ENCODE peak calls at places on chromosomes 7 and 10, in six cellular contexts. K, F, C, I, J and X are unnamed samples.

GRCh38 chr7:99794585-99795502 is 10.9 kb upstream of the CYP3A4 start:
- DNase-seq in K (no peak), F (no peak), C (no peak), I (no peak), J (no peak), X (no peak)

GRCh38 chr7:94761451-94761850 is 105.5 kb upstream of the SGCE start:
- DNase-seq in K (no peak), F (no peak), C (no peak), I (no peak), J (no peak), X (no peak)

GRCh38 chr10:131901181-131901829 is 497 bp downstream of the PPP2R2D start:
- DNase-seq in K (peak; percentile 75), F (no peak), C (no peak), I (peak; percentile 46), J (peak; percentile 53), X (peak; percentile 59)

GRCh38 chr7:123220396-123220795 is 20.6 kb upstream of the SLC13A1 start:
- DNase-seq in K (no peak), F (no peak), C (no peak), I (no peak), J (no peak), X (no peak)

GRCh38 chr7:155066417-155066950 is 3.6 kb upstream of the HTR5A start:
- DNase-seq in K (no peak), F (peak; percentile 53), C (no peak), I (no peak), J (no peak), X (no peak)

GRCh38 chr7:107467972-107468371 is 1.9 kb upstream of the GPR22 start:
- DNase-seq in K (no peak), F (no peak), C (no peak), I (no peak), J (no peak), X (no peak)

GRCh38 chr7:106693659-106694353 is 32.8 kb upstream of the CCDC71L start:
- DNase-seq in K (no peak), F (no peak), C (no peak), I (no peak), J (no peak), X (no peak)

GRCh38 chr7:26329520-26330269 is 38.0 kb downstream of the SNX10 start:
- DNase-seq in K (no peak), F (no peak), C (no peak), I (peak; percentile 35), J (no peak), X (no peak)

GRCh38 chr10:96618648-96619047 is 31.8 kb upstream of the TM9SF3 start:
- DNase-seq in K (peak; percentile 50), F (no peak), C (peak; percentile 59), I (no peak), J (no peak), X (no peak)

GRCh38 chr10:118800920-118801319 is 46.1 kb upstream of the CACUL1 start:
- DNase-seq in K (no peak), F (no peak), C (peak; percentile 46), I (no peak), J (no peak), X (no peak)

GRCh38 chr10:103042129-103042528 is 124.0 kb downstream of the CNNM2 start:
- DNase-seq in K (peak; percentile 84), F (no peak), C (no peak), I (no peak), J (no peak), X (no peak)

GRCh38 chr7:156460861-156461632 is 179.5 kb upstream of the RNF32 start:
- DNase-seq in K (no peak), F (no peak), C (no peak), I (no peak), J (no peak), X (no peak)

GRCh38 chr7:159020987-159021386 is 123.7 kb downstream of the VIPR2 start:
- DNase-seq in K (peak; percentile 91), F (no peak), C (no peak), I (no peak), J (no peak), X (peak; percentile 40)

GRCh38 chr7:33733865-33734650 is 171.3 kb upstream of the BMPER start:
- DNase-seq in K (peak; percentile 58), F (no peak), C (no peak), I (no peak), J (no peak), X (no peak)

GRCh38 chr10:24196426-24197039 is 12.4 kb upstream of the KIAA1217 start:
- DNase-seq in K (peak; percentile 94), F (peak; percentile 27), C (peak; percentile 70), I (peak; percentile 74), J (peak; percentile 61), X (peak; percentile 86)

GRCh38 chr10:95423327-95424005 is 132.7 kb upstream of the PDLIM1 start:
- DNase-seq in K (no peak), F (no peak), C (no peak), I (no peak), J (no peak), X (no peak)

GRCh38 chr10:97341416-97341815 is 6.9 kb upstream of the FRAT2 start:
- DNase-seq in K (no peak), F (no peak), C (no peak), I (no peak), J (no peak), X (no peak)

GRCh38 chr7:155764432-155764798 is 47.8 kb downstream of the SHH start:
- DNase-seq in K (no peak), F (no peak), C (peak; percentile 30), I (peak; percentile 46), J (peak; percentile 32), X (peak; percentile 49)

GRCh38 chr10:128846927-128847326 is 620.1 kb upstream of the MGMT start:
- DNase-seq in K (no peak), F (no peak), C (no peak), I (no peak), J (no peak), X (no peak)

GRCh38 chr10:128848807-128849206 is 618.2 kb upstream of the MGMT start:
- DNase-seq in K (no peak), F (no peak), C (no peak), I (no peak), J (no peak), X (no peak)

GRCh38 chr10:128839134-128839533 is 627.9 kb upstream of the MGMT start:
- DNase-seq in K (no peak), F (no peak), C (no peak), I (no peak), J (no peak), X (no peak)

GRCh38 chr10:128839701-128840100 is 627.3 kb upstream of the MGMT start:
- DNase-seq in K (no peak), F (no peak), C (no peak), I (no peak), J (no peak), X (no peak)

DNA sequence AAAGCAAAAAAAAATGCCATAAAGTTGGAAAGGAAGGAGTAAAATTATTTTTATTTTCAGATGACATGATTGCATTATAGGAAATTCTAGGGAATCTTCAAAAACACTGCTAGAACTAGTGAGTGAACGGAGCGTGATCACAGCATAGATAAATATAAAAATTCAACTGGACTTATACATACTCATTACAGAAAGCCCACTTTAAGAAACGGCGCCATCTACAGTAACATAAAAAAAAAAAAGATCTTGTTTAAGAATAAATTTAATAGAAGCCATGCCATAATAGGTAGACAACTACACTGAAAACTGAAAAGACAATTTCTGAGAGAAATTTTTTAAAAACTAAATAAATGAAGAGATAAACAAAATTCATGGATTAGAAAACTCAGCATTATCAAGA is 623.1 kb upstream of the MGMT start:
- DNase-seq in K (no peak), F (no peak), C (no peak), I (no peak), J (no peak), X (no peak)
- TF ChIP-seq CTCF in K (peak; percentile 61), F (no peak), C (no peak), I (no peak), J (no peak), X (no peak)

DNA sequence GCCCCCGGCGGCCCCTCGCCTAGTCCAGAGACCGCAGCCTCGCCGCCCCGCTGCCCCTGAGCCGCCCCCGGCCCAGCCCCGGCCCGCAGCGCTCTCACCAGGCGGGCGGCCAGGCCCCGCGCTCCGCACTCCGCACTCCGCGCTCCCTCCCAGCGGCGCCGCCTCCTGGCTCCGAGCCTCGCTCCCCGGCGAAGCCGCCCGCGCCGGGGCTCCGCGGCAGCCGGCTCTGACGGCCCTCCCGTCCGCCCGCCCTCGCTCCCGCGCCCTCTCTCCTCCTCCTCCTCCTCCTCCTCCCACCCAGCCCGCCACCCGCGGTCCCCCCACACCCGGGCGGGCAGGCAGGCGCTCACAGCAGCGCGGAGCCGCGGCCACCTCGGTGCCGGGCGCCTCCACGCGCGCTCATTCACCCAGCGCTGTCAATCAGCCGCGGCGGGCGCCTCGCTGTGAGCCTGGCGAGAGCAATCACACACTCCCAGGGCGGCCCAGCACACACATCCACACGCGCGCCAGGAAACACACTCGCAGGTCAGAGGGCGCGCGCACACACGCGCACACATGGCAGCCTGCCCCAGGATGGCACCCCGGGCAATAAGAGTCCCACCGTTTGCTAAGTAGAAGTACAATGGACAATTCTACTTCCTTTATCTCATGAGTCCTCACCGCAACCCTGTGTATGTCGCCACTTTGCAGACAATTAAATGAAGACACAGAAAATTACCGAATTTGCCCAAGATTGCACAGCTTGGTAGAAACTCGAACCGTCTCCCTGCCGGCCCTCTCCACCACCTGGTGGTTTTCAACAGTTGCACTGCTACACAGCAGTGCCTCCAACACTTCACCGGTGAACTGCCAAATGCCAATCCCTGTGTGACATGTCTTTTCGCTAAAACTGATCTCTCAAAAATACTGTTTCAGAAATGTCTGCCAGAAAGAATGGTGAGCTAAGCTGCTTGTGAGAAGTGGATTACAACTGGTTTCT is at the start of gene PRRT4:
- DNase-seq in K (peak; percentile 77), F (no peak), C (peak; percentile 40), I (peak; percentile 50), J (peak; percentile 28), X (peak; percentile 75)
- TF ChIP-seq CTCF in K (peak; percentile 54), F (peak; percentile 3), C (peak; percentile 21), I (no peak), J (no peak), X (no peak)

DNA sequence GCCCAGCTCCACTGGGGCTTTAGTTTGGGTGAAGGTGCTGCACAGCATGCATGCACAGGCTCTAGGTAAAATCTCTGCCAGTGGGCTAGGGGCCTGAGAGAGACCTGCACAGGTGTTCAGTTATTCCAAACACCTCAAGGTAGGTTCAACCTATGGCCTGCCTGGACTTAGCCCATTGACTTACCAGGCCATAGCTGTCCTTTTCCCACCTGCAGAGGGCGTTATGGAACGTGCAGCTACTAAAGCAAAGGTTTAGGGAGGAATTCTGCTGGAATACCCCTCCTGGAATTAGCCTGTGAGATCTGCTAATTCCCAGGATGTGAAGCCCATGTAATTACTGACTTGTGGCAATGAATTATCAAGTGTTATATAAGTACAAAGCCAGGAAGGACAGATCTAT is 3.6 kb downstream of the VWC2 start:
- DNase-seq in K (peak; percentile 91), F (no peak), C (peak; percentile 71), I (no peak), J (no peak), X (peak; percentile 57)
- TF ChIP-seq CTCF in K (peak; percentile 83), F (no peak), C (peak; percentile 86), I (peak; percentile 3), J (no peak), X (peak; percentile 47)

GRCh38 chr7:50774299-50774698 is 8.4 kb downstream of the GRB10 start:
- DNase-seq in K (no peak), F (no peak), C (no peak), I (no peak), J (no peak), X (no peak)
- TF ChIP-seq CTCF in K (peak; percentile 18), F (no peak), C (no peak), I (no peak), J (no peak), X (no peak)

DNA sequence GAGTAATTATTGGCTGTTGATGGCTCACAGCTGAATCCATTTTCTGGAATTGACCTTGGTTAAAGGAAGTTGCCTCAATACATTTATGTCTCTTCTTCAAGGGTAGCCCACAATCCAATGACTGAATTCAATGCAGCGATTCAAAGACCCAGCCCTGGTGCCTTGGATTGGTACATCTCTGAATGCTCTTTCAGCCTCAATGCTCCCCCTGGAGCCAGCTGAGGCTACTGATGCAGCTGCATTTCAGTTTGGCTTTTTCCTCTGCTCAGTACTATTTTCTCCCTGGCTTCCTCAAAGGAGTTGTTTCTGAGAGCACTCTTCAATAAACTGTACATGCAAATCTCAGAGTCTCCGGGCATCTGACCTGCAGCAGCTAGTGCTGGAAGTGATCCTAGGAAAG is 633 bp upstream of the EBLN1 start:
- DNase-seq in K (peak; percentile 70), F (no peak), C (no peak), I (no peak), J (no peak), X (no peak)
- TF ChIP-seq CTCF in K (peak; percentile 78), F (no peak), C (peak; percentile 24), I (peak; percentile 1), J (no peak), X (no peak)